ENCODE peak calls at places on chromosome 15, in six cellular contexts. D, B, N, R, O and L are unnamed samples.

GRCh38 chr15:58223432-58223831 is 85.3 kb downstream of the AQP9 start:
- DNase-seq in D (no peak), O (no peak), R (no peak), N (no peak), B (no peak), L (no peak)

GRCh38 chr15:73330206-73331051 is 38.3 kb downstream of the HCN4 start:
- DNase-seq in D (no peak), B (no peak), N (no peak), O (no peak), R (no peak), L (no peak)

GRCh38 chr15:42694398-42694797 is 42.5 kb downstream of the CDAN1 start:
- DNase-seq in D (no peak), R (no peak), B (no peak), N (no peak), O (no peak), L (no peak)

GRCh38 chr15:70033529-70034140 is 64.1 kb downstream of the TLE3 start:
- DNase-seq in O (no peak), R (no peak), D (no peak), N (no peak), B (no peak), L (no peak)

GRCh38 chr15:63473999-63474809 is 30.2 kb upstream of the USP3 start:
- DNase-seq in N (no peak), R (peak; percentile 85), B (no peak), D (no peak), O (no peak), L (peak; percentile 64)

GRCh38 chr15:35657679-35658201 is 111.8 kb upstream of the DPH6 start:
- DNase-seq in O (no peak), N (no peak), D (no peak), R (peak; percentile 31), B (no peak), L (no peak)

GRCh38 chr15:37788767-37789391 is 145.6 kb upstream of the TMCO5A start:
- DNase-seq in D (no peak), R (no peak), O (no peak), B (no peak), N (no peak), L (no peak)

GRCh38 chr15:28943146-28943545 is 57.4 kb downstream of the APBA2 start:
- DNase-seq in B (no peak), N (no peak), D (no peak), O (no peak), R (no peak), L (no peak)

GRCh38 chr15:76345880-76346665 is 9.5 kb downstream of the ISL2 start:
- DNase-seq in O (no peak), R (no peak), N (no peak), D (no peak), B (no peak), L (no peak)

GRCh38 chr15:89075121-89075640 is 13.1 kb upstream of the ABHD2 start:
- DNase-seq in R (no peak), D (no peak), O (no peak), B (no peak), N (no peak), L (no peak)

GRCh38 chr15:50953302-50953701 is 44.8 kb downstream of the AP4E1 start:
- DNase-seq in D (no peak), O (no peak), N (no peak), B (no peak), R (peak; percentile 16), L (no peak)

GRCh38 chr15:76299786-76300185 is 11.5 kb downstream of the ETFA start:
- DNase-seq in R (no peak), D (no peak), O (no peak), N (no peak), B (no peak), L (no peak)

GRCh38 chr15:25545017-25545416 is 106.2 kb upstream of the UBE3A start:
- DNase-seq in B (no peak), O (no peak), N (no peak), D (peak; percentile 49), R (peak; percentile 48), L (peak; percentile 23)

GRCh38 chr15:22961661-22962221 is 18.4 kb downstream of the CYFIP1 start:
- DNase-seq in R (peak; percentile 37), N (peak; percentile 20), D (no peak), O (no peak), B (no peak), L (no peak)

GRCh38 chr15:71273731-71274447 is 158.6 kb downstream of the THSD4 start:
- DNase-seq in R (no peak), N (no peak), O (no peak), B (no peak), D (no peak), L (no peak)

GRCh38 chr15:68749365-68750141 is 71.1 kb downstream of the ANP32A start:
- DNase-seq in B (no peak), O (peak; percentile 31), N (no peak), R (no peak), D (no peak), L (no peak)

GRCh38 chr15:44532689-44533088 is 4.3 kb upstream of the EIF3J start:
- DNase-seq in O (no peak), N (no peak), D (no peak), B (no peak), R (no peak), L (no peak)
- TF ChIP-seq CTCF in O (no peak), N (no peak), D (no peak), B (no peak), R (no peak), L (no peak)

DNA sequence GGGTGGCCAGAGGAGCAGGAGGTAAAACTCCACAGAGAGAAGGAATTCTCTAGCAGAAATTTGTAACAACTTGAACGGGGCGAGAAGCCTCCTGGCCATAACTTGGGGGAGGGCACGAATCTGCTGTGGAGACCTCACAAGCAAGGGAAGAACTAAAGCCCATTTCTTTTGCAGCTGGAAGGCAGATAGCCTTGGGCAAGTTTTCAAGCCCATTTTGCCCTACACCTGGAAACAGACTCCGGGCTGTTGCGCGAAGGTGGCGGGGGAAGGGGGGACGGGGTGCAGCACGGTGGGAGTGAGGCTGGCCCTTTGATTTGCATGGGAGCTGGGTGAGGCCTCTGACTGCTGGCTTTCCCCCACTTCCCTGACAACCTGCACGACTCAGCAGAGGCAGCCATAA is 168.8 kb downstream of the MEGF11 start:
- DNase-seq in N (no peak), R (no peak), D (no peak), B (no peak), O (no peak), L (no peak)
- H3K4me3 ChIP-seq in N (no peak overlapping the region), R (no peak overlapping the region), D (no peak overlapping the region), B (no peak overlapping the region), O (no peak overlapping the region), L (no peak overlapping the region)

GRCh38 chr15:77819841-77820728 is 187.4 kb upstream of the LINGO1 start:
- DNase-seq in R (no peak), B (peak; percentile 87), O (peak; percentile 18), D (no peak), N (no peak), L (no peak)
- TF ChIP-seq CTCF in R (peak; percentile 27), B (peak; percentile 62), O (no peak), D (peak; percentile 23), N (no peak), L (peak; percentile 27)

GRCh38 chr15:53625962-53626845 is 133.3 kb downstream of the WDR72 start:
- DNase-seq in B (no peak), R (no peak), D (no peak), O (no peak), N (no peak), L (no peak)
- H3K4me3 ChIP-seq in B (no peak overlapping the region), R (no peak overlapping the region), D (no peak overlapping the region), O (no peak overlapping the region), N (no peak overlapping the region), L (no peak overlapping the region)

GRCh38 chr15:99963096-99963825 is 230.0 kb upstream of the LYSMD4 start:
- DNase-seq in R (no peak), O (peak; percentile 1), B (no peak), N (peak; percentile 12), D (no peak), L (no peak)

GRCh38 chr15:99958426-99959097 is 225.3 kb upstream of the LYSMD4 start:
- DNase-seq in O (no peak), D (no peak), B (no peak), N (peak; percentile 3), R (no peak), L (no peak)

GRCh38 chr15:99962006-99962561 is 228.8 kb upstream of the LYSMD4 start:
- DNase-seq in D (no peak), O (no peak), N (peak; percentile 12), R (no peak), B (no peak), L (no peak)

GRCh38 chr15:99963976-99964375 is 230.7 kb upstream of the LYSMD4 start:
- DNase-seq in R (no peak), N (no peak), D (no peak), B (no peak), O (no peak), L (no peak)

DNA sequence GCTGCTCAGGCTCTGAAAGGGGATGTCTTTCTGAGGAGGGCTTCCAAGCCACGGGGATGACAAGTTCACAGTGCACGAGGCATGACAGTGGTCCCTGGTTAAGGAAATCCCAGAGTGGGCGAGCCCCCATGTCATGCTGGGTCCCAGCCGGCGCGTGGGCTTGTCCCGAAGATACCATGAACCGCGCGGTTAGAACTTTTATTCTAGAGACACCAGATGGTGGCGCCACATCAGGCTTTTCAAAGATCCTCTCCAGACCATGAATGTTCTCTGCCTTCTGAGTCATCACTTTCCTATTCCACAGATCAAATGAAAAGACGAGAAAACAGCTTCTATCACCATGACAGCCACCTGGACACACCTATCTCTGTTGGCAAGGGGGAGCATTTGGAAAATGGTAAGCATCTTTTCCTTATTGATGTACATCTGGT is 227.8 kb upstream of the LYSMD4 start:
- DNase-seq in O (peak; percentile 29), R (peak; percentile 49), N (peak; percentile 56), D (peak; percentile 48), B (no peak), L (no peak)
- TF ChIP-seq CTCF in O (peak; percentile 35), R (peak; percentile 37), N (peak; percentile 56), D (peak; percentile 37), B (peak; percentile 9), L (peak; percentile 13)

GRCh38 chr15:75027551-75027950 is 4.2 kb downstream of the PPCDC start:
- DNase-seq in D (no peak), B (no peak), N (no peak), O (no peak), R (no peak), L (no peak)

GRCh38 chr15:75030023-75030413 is 6.6 kb downstream of the PPCDC start:
- DNase-seq in R (no peak), O (no peak), D (no peak), B (no peak), N (peak; percentile 67), L (no peak)

GRCh38 chr15:75030424-75030823 is 7.0 kb downstream of the PPCDC start:
- DNase-seq in D (no peak), B (no peak), O (no peak), R (no peak), N (no peak), L (no peak)

GRCh38 chr15:75029378-75030022 is 6.1 kb downstream of the PPCDC start:
- DNase-seq in D (peak; percentile 96), N (peak; percentile 97), O (peak; percentile 91), R (peak; percentile 81), B (peak; percentile 94), L (peak; percentile 59)

DNA sequence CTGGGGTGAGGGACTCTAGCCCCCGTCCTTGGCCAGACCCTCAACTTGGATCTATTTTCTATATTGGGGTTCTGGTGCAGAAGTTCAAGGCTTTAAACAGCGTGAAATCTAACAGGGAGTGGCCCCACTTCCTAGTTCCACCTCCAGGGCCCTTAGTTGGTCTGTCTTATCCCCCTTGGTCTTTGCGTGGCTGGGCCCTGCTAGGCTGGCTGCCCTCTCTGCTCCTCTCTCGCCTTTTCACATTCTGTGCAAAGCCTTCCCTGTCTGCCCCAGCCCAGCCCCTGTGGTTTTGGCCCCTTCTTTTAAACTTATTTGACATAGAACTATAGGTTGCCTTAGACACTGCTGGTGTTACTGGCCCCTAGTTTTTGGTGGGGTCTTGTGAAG is 5.6 kb downstream of the PPCDC start:
- DNase-seq in O (no peak), N (no peak), R (no peak), B (no peak), D (no peak), L (no peak)
- H3K4me3 ChIP-seq in O (no peak overlapping the region), N (no peak overlapping the region), R (no peak overlapping the region), B (no peak overlapping the region), D (no peak overlapping the region), L (no peak overlapping the region)